ENCODE peak calls at places on chromosomes 4 and X, in five cellular contexts. I, P, Q, R and L are unnamed samples.
A peak's percentile ranks its signal among the peaks of the same experiment; 100 is the strongest.

GRCh38 chrX:84047339-84047738 is 140.7 kb downstream of the RPS6KA6 start:
- DNase-seq in I (no peak), P (no peak), Q (no peak), R (no peak), L (no peak)

GRCh38 chrX:12930150-12930549 is 23.7 kb downstream of the TLR8 start:
- DNase-seq in I (no peak), P (no peak), Q (no peak), R (no peak), L (no peak)

GRCh38 chrX:99522450-99522849 is 887.6 kb downstream of the PCDH19 start:
- DNase-seq in I (no peak), P (no peak), Q (no peak), R (no peak), L (no peak)

GRCh38 chr4:128416921-128417320 is 129.3 kb upstream of the PGRMC2 start:
- DNase-seq in I (no peak), P (no peak), Q (no peak), R (no peak), L (no peak)

GRCh38 chr4:182944484-182945227 is 27.5 kb upstream of the DCTD start:
- DNase-seq in I (no peak), P (no peak), Q (no peak), R (no peak), L (no peak)

GRCh38 chrX:46573896-46574336 is 351 bp downstream of the CHST7 start:
- DNase-seq in I (peak; percentile 73), P (peak; percentile 79), Q (peak; percentile 10), R (peak; percentile 24), L (peak; percentile 65)

GRCh38 chrX:106220177-106220576 is 52.1 kb downstream of the PWWP3B start:
- DNase-seq in I (no peak), P (no peak), Q (no peak), R (no peak), L (no peak)

GRCh38 chr4:106676173-106676921 is 307.8 kb upstream of the GIMD1 start:
- DNase-seq in I (no peak), P (no peak), Q (no peak), R (no peak), L (no peak)

GRCh38 chr4:182143086-182143821 is 99.9 kb upstream of the TENM3 start:
- DNase-seq in I (no peak), P (no peak), Q (peak; percentile 18), R (no peak), L (no peak)

GRCh38 chr4:30912098-30912719 is 192.0 kb downstream of the PCDH7 start:
- DNase-seq in I (no peak), P (no peak), Q (no peak), R (no peak), L (no peak)

GRCh38 chr4:52015366-52015765 is 4.8 kb downstream of the LRRC66 start:
- DNase-seq in I (no peak), P (no peak), Q (no peak), R (no peak), L (no peak)

GRCh38 chr4:76879731-76880364 is 18.1 kb downstream of the SOWAHB start:
- DNase-seq in I (no peak), P (no peak), Q (no peak), R (no peak), L (no peak)